ENCODE peak calls at places on chromosomes 16 and 17, in nine cellular contexts. U, P, O, W, Q, T, X, L and Z are unnamed samples.
A peak's percentile ranks its signal among the peaks of the same experiment; 100 is the strongest.

GRCh38 chr16:81601008-81601428 is 156.4 kb downstream of the CMIP start:
- DNase-seq in U (no peak), P (no peak), O (no peak), W (no peak), Q (no peak), T (no peak), X (no peak), L (no peak), Z (no peak)

GRCh38 chr17:5035356-5035755 is at the start of gene SLC52A1:
- DNase-seq in U (no peak), P (no peak), O (no peak), W (no peak), Q (no peak), T (no peak), X (peak; percentile 81), L (no peak), Z (no peak)

GRCh38 chr17:30677550-30678254 is 146.8 kb downstream of the CRLF3 start:
- DNase-seq in U (no peak), P (no peak), O (no peak), W (no peak), Q (no peak), T (no peak), X (no peak), L (no peak), Z (no peak)

GRCh38 chr17:74442670-74443515 is 11.0 kb downstream of the GPRC5C start:
- DNase-seq in U (peak; percentile 75), P (peak; percentile 93), O (peak; percentile 92), W (no peak), Q (no peak), T (peak; percentile 97), X (peak; percentile 85), L (no peak), Z (peak; percentile 83)

GRCh38 chr16:24729967-24730815 is 740 bp downstream of the TNRC6A start:
- DNase-seq in U (no peak), P (peak; percentile 65), O (peak; percentile 16), W (no peak), Q (no peak), T (peak; percentile 69), X (peak; percentile 75), L (no peak), Z (no peak)

GRCh38 chr16:23514381-23515152 is 4.3 kb upstream of the GGA2 start:
- DNase-seq in U (no peak), P (no peak), O (no peak), W (no peak), Q (no peak), T (no peak), X (no peak), L (no peak), Z (no peak)

GRCh38 chr17:12545877-12546513 is 119.7 kb upstream of the MYOCD start:
- DNase-seq in U (no peak), P (no peak), O (peak; percentile 31), W (no peak), Q (no peak), T (no peak), X (peak; percentile 89), L (peak; percentile 73), Z (no peak)

GRCh38 chr17:4584125-4584834 is at the start of gene SMTNL2:
- DNase-seq in U (no peak), P (peak; percentile 73), O (peak; percentile 65), W (no peak), Q (no peak), T (peak; percentile 92), X (peak; percentile 87), L (no peak), Z (no peak)

GRCh38 chr16:84266451-84266850 is 26.6 kb upstream of the KCNG4 start:
- DNase-seq in U (peak; percentile 63), P (no peak), O (peak; percentile 30), W (no peak), Q (no peak), T (peak; percentile 68), X (peak; percentile 92), L (peak; percentile 63), Z (peak; percentile 44)

GRCh38 chr16:79653337-79654000 is 52.9 kb upstream of the MAF start:
- DNase-seq in U (no peak), P (no peak), O (peak; percentile 42), W (no peak), Q (no peak), T (peak; percentile 85), X (no peak), L (no peak), Z (peak; percentile 43)

GRCh38 chr17:77736207-77736600 is 222.3 kb upstream of the TNRC6C start:
- DNase-seq in U (no peak), P (no peak), O (peak; percentile 24), W (no peak), Q (no peak), T (peak; percentile 65), X (peak; percentile 71), L (no peak), Z (no peak)

GRCh38 chr17:13385481-13385907 is 216.2 kb downstream of the HS3ST3A1 start:
- DNase-seq in U (no peak), P (no peak), O (no peak), W (no peak), Q (no peak), T (no peak), X (no peak), L (no peak), Z (no peak)

GRCh38 chr16:57485916-57486857 is at the start of gene DOK4:
- DNase-seq in U (peak; percentile 78), P (peak; percentile 88), O (peak; percentile 80), W (no peak), Q (no peak), T (peak; percentile 95), X (peak; percentile 92), L (no peak), Z (peak; percentile 81)

GRCh38 chr16:6863135-6863534 is 469.5 kb upstream of the RBFOX1 start:
- DNase-seq in U (no peak), P (no peak), O (no peak), W (no peak), Q (no peak), T (no peak), X (peak; percentile 71), L (no peak), Z (no peak)

GRCh38 chr16:62079236-62079635 is 43.0 kb upstream of the CDH8 start:
- DNase-seq in U (no peak), P (no peak), O (no peak), W (no peak), Q (no peak), T (no peak), X (no peak), L (no peak), Z (no peak)

GRCh38 chr17:17626151-17626805 is 34.8 kb upstream of the PEMT start:
- DNase-seq in U (no peak), P (no peak), O (no peak), W (no peak), Q (no peak), T (no peak), X (peak; percentile 95), L (peak; percentile 43), Z (no peak)

GRCh38 chr17:81706232-81706611 is 3.1 kb downstream of the MRPL12 start:
- DNase-seq in U (no peak), P (no peak), O (no peak), W (no peak), Q (no peak), T (no peak), X (no peak), L (no peak), Z (no peak)

GRCh38 chr16:75529056-75529905 is 6.6 kb downstream of the CHST5 start:
- DNase-seq in U (no peak), P (no peak), O (no peak), W (no peak), Q (no peak), T (no peak), X (peak; percentile 41), L (no peak), Z (no peak)

GRCh38 chr17:9937164-9937835 is 32.2 kb upstream of the RCVRN start:
- DNase-seq in U (peak; percentile 69), P (peak; percentile 83), O (peak; percentile 51), W (no peak), Q (no peak), T (peak; percentile 92), X (no peak), L (no peak), Z (no peak)

GRCh38 chr16:50861926-50862325 is 120.0 kb downstream of the CYLD start:
- DNase-seq in U (no peak), P (no peak), O (no peak), W (peak; percentile 23), Q (peak; percentile 9), T (no peak), X (no peak), L (no peak), Z (peak; percentile 3)
- H3K4me3 ChIP-seq in U (no peak overlapping the region), P (no peak overlapping the region), O (no peak overlapping the region), W (no peak overlapping the region), Q (no peak overlapping the region), T (no peak overlapping the region), X (no peak overlapping the region), L (no peak overlapping the region), Z (no peak overlapping the region)

GRCh38 chr16:68244903-68245853 is at the start of gene PLA2G15:
- DNase-seq in U (peak; percentile 95), P (peak; percentile 98), O (peak; percentile 99), W (peak; percentile 88), Q (peak; percentile 73), T (peak; percentile 99), X (peak; percentile 99), L (no peak), Z (peak; percentile 94)
- H3K4me3 ChIP-seq in U (peak within 1 kb of the TSS; percentile 99), P (peak within 1 kb of the TSS; percentile 89), O (peak within 1 kb of the TSS; percentile 77), W (peak within 1 kb of the TSS; percentile 95), Q (peak within 1 kb of the TSS; percentile 99), T (peak within 1 kb of the TSS; percentile 68), X (peak within 1 kb of the TSS; percentile 96), L (peak within 1 kb of the TSS; percentile 83), Z (peak within 1 kb of the TSS; percentile 88)

GRCh38 chr16:65071371-65072311 is 50.2 kb downstream of the CDH11 start:
- DNase-seq in U (peak; percentile 73), P (peak; percentile 80), O (peak; percentile 21), W (no peak), Q (no peak), T (peak; percentile 82), X (no peak), L (no peak), Z (no peak)
- H3K4me3 ChIP-seq in U (peak overlapping the region; percentile 62), P (no peak overlapping the region), O (no peak overlapping the region), W (peak overlapping the region; percentile 25), Q (no peak overlapping the region), T (peak overlapping the region; percentile 44), X (no peak overlapping the region), L (no peak overlapping the region), Z (no peak overlapping the region)

GRCh38 chr16:69326172-69326873 is 4.1 kb downstream of the PDF start:
- DNase-seq in U (no peak), P (no peak), O (no peak), W (no peak), Q (no peak), T (no peak), X (no peak), L (no peak), Z (no peak)
- H3K4me3 ChIP-seq in U (no peak overlapping the region), P (no peak overlapping the region), O (no peak overlapping the region), W (no peak overlapping the region), Q (no peak overlapping the region), T (no peak overlapping the region), X (peak overlapping the region; percentile 44), L (no peak overlapping the region), Z (no peak overlapping the region)

GRCh38 chr17:1126801-1127550 is 52.8 kb downstream of the ABR start:
- DNase-seq in U (no peak), P (no peak), O (no peak), W (no peak), Q (no peak), T (no peak), X (no peak), L (no peak), Z (no peak)
- H3K4me3 ChIP-seq in U (no peak overlapping the region), P (no peak overlapping the region), O (no peak overlapping the region), W (no peak overlapping the region), Q (no peak overlapping the region), T (no peak overlapping the region), X (no peak overlapping the region), L (no peak overlapping the region), Z (no peak overlapping the region)